ENCODE peak calls at places on chromosomes 7 and 10, in four cellular contexts. O, Z, S and W are unnamed samples.
A peak's percentile ranks its signal among the peaks of the same experiment; 100 is the strongest.

GRCh38 chr10:91247360-91248111 is 27.1 kb downstream of the PCGF5 start:
- DNase-seq in O (no peak), Z (no peak), S (no peak), W (peak; percentile 16)

GRCh38 chr10:87635498-87636312 is 24.0 kb upstream of the PAPSS2 start:
- DNase-seq in O (peak; percentile 43), Z (no peak), S (peak; percentile 62), W (peak; percentile 83)

GRCh38 chr10:43068781-43069515 is 7.9 kb upstream of the RET start:
- DNase-seq in Z (no peak), O (no peak), S (no peak), W (no peak)

GRCh38 chr10:126012485-126012884 is 116.1 kb downstream of the FANK1 start:
- DNase-seq in O (no peak), S (no peak), Z (no peak), W (no peak)

GRCh38 chr7:144830024-144830785 is 5.6 kb downstream of the TPK1 start:
- DNase-seq in Z (no peak), S (no peak), O (no peak), W (no peak)

GRCh38 chr10:123746927-123747326 is 80.8 kb downstream of the GPR26 start:
- DNase-seq in O (no peak), Z (no peak), S (no peak), W (no peak)

GRCh38 chr10:129772472-129773358 is 191.4 kb downstream of the EBF3 start:
- DNase-seq in S (no peak), Z (no peak), O (no peak), W (no peak)

GRCh38 chr7:139738101-139738489 is 39.7 kb downstream of the HIPK2 start:
- DNase-seq in S (no peak), O (peak; percentile 86), Z (no peak), W (no peak)

GRCh38 chr7:19284596-19285300 is 139.5 kb upstream of the FERD3L start:
- DNase-seq in S (no peak), Z (no peak), O (no peak), W (no peak)

GRCh38 chr7:141695803-141696289 is 6.1 kb downstream of the DENND11 start:
- DNase-seq in O (peak; percentile 77), Z (no peak), S (no peak), W (no peak)

GRCh38 chr7:122301858-122302745 is 2.4 kb downstream of the FEZF1 start:
- DNase-seq in O (no peak), Z (no peak), S (no peak), W (no peak)

GRCh38 chr10:99966306-99966705 is 43.4 kb downstream of the DNMBP start:
- DNase-seq in Z (peak; percentile 64), S (no peak), O (no peak), W (no peak)

GRCh38 chr7:107161415-107161814 is 7.4 kb upstream of the HBP1 start:
- DNase-seq in S (no peak), Z (no peak), O (no peak), W (no peak)

GRCh38 chr10:92082583-92083280 is 159.2 kb downstream of the BTAF1 start:
- DNase-seq in O (peak; percentile 29), Z (no peak), S (no peak), W (no peak)

GRCh38 chr10:129964611-129965417 is 740 bp upstream of the EBF3 start:
- DNase-seq in S (no peak), Z (no peak), O (no peak), W (peak; percentile 80)

GRCh38 chr7:123293710-123294109 is 93.9 kb upstream of the SLC13A1 start:
- DNase-seq in S (no peak), Z (no peak), O (no peak), W (no peak)

GRCh38 chr7:52669031-52669430 is 366.4 kb upstream of the POM121L12 start:
- DNase-seq in S (no peak), O (no peak), Z (no peak), W (no peak)

GRCh38 chr10:124916098-124916584 is 25.8 kb upstream of the ZRANB1 start:
- DNase-seq in O (no peak), S (no peak), Z (peak; percentile 28), W (peak; percentile 48)

GRCh38 chr10:117365612-117366011 is 9.6 kb downstream of the PDZD8 start:
- DNase-seq in O (no peak), S (no peak), Z (no peak), W (no peak)

GRCh38 chr7:135151162-135151932 is 3.5 kb downstream of the TMEM140 start:
- DNase-seq in Z (no peak), O (no peak), S (no peak), W (no peak)

GRCh38 chr10:52778511-52779392 is 6.2 kb upstream of the MBL2 start:
- DNase-seq in S (no peak), O (peak; percentile 41), Z (no peak), W (peak; percentile 57)

GRCh38 chr7:158587425-158588084 is at the start of gene PTPRN2:
- DNase-seq in Z (peak; percentile 58), O (no peak), S (no peak), W (peak; percentile 76)

GRCh38 chr7:28722684-28723083 is 235.4 kb downstream of the TRIL start:
- DNase-seq in S (no peak), O (no peak), Z (no peak), W (no peak)

GRCh38 chr10:103836273-103836672 is 19.1 kb downstream of the SH3PXD2A start:
- DNase-seq in S (no peak), Z (no peak), O (no peak), W (no peak)

GRCh38 chr10:131577786-131578471 is 266.4 kb upstream of the TCERG1L start:
- DNase-seq in S (no peak), Z (no peak), O (no peak), W (no peak)

GRCh38 chr7:138303230-138304070 is 156.6 kb upstream of the TRIM24 start:
- DNase-seq in S (no peak), O (no peak), Z (no peak), W (peak; percentile 12)

GRCh38 chr10:49260636-49261296 is 38.2 kb upstream of the C10orf71 start:
- DNase-seq in S (no peak), O (no peak), Z (no peak), W (no peak)

GRCh38 chr7:11133436-11133959 is 159.8 kb downstream of the PHF14 start:
- DNase-seq in O (no peak), S (no peak), Z (no peak), W (peak; percentile 24)

GRCh38 chr7:157656195-157656769 is 319.5 kb downstream of the DNAJB6 start:
- DNase-seq in O (no peak), Z (no peak), S (no peak), W (no peak)

GRCh38 chr10:43683451-43684197 is 34.9 kb upstream of the ZNF32 start:
- DNase-seq in S (no peak), O (peak; percentile 19), Z (no peak), W (peak; percentile 49)

GRCh38 chr7:17369686-17370426 is 71.4 kb downstream of the AHR start:
- DNase-seq in S (no peak), O (peak; percentile 7), Z (peak; percentile 41), W (peak; percentile 98)

GRCh38 chr7:44982535-44982923 is 3.7 kb upstream of the MYO1G start:
- DNase-seq in Z (no peak), S (no peak), O (no peak), W (peak; percentile 60)

GRCh38 chr10:28586176-28586575 is 53.3 kb downstream of the WAC start:
- DNase-seq in O (no peak), S (no peak), Z (no peak), W (no peak)

GRCh38 chr10:28587270-28587969 is 54.5 kb downstream of the WAC start:
- DNase-seq in S (no peak), Z (no peak), O (no peak), W (peak; percentile 3)

GRCh38 chr10:28592953-28593352 is 60.0 kb downstream of the WAC start:
- DNase-seq in Z (peak; percentile 61), S (no peak), O (peak; percentile 16), W (peak; percentile 51)

GRCh38 chr10:28585076-28585475 is 52.2 kb downstream of the WAC start:
- DNase-seq in S (no peak), O (no peak), Z (no peak), W (no peak)

DNA sequence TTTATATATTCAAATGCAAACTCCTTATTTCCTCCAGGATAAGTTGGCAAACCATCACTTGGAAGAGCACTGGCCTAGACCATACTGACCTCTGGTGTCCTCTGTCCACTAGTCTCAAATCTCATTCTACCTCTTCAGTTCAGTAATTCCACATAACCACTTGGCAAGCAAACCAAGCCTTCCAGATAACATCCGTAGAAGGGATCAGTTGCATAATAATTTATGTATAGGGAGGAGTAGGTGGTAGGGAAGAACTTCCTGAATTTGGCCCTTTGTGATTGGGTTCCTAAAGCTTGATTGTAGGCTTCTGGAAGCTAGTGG is 55.0 kb downstream of the WAC start:
- DNase-seq in O (no peak), Z (no peak), S (no peak), W (no peak)
- TF ChIP-seq CTCF in O (no peak), Z (peak; percentile 8), S (no peak), W (no peak)

GRCh38 chr7:131284702-131285419 is 42.8 kb upstream of the MKLN1 start:
- DNase-seq in S (no peak), Z (no peak), O (no peak), W (no peak)
- TF ChIP-seq POLR2A in S (no peak), Z (no peak), O (no peak), W (no peak)

DNA sequence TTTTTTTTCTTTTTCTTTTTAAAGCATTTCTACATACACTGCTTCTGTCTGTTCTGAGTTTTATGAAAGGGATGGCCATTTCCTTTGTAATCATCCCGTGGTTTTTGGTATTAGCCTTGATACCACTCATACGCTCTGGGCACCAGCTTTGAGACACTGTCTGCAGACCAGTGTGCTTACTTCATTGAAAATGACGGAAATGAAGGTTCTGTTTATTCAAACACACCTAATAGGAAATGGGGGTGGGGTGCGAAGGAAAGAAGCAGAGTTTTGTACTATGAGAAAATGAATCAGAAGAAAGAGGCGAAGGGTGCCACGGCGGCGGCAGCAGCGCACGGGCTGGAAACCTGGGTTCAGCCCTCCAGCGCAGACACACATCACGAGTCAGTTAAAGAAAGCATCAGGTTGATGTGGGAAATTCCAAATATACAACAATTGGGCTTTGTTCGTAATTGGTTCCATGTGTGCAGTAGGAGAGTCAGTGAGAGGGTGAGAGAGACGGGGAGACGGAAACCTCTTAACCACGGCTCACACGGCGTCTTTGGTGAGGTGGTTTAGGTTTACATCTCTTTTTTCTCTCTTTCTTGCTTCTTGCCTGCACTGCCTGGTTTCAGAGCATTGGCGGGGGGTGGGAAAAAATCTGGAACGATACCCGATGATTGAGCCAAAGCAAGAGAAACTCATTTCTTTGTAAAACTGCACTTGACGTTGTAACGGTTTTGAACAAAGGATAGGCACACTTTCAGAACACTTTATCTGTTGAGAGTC is 321.2 kb downstream of the FRMD4A start:
- DNase-seq in S (peak; percentile 96), Z (no peak), O (no peak), W (no peak)
- TF ChIP-seq MAX in S (no peak), Z (no peak), O (no peak), W (no peak)

GRCh38 chr7:126411821-126412383 is 840.8 kb downstream of the GRM8 start:
- DNase-seq in S (peak; percentile 4), O (no peak), Z (no peak), W (no peak)
- TF ChIP-seq CTCF in S (no peak), O (no peak), Z (no peak), W (no peak)